ENCODE peak calls at places on chromosomes 7 and 10, in nine cellular contexts. One of them, this sample, is unnamed.

GRCh38 chr10:73923935-73924598 is 13.1 kb downstream of the PLAU start:
- DNase-seq in astrocyte of the cerebellum: no peak
- DNase-seq in central memory CD4-positive, alpha-beta T cell: no peak
- DNase-seq in NCI-H1092: no peak
- DNase-seq in ELR: no peak
- DNase-seq in activated T-cell treated with anti-CD3 and anti-CD28 coated beads for 48 hours: no peak
- DNase-seq in stimulated activated CD4-positive, alpha-beta T cell treated with anti-CD3 and anti-CD28 coated beads, Interleukin-1b, Interleukin-23, amount 100 ng/mL, for 4 hours: no peak
- DNase-seq in retina: no peak
- DNase-seq in body of pancreas: no peak
- DNase-seq in this sample: no peak

GRCh38 chr10:83957168-83957750 is 182.1 kb upstream of the GHITM start:
- DNase-seq in astrocyte of the cerebellum: no peak
- DNase-seq in central memory CD4-positive, alpha-beta T cell: no peak
- DNase-seq in NCI-H1092: no peak
- DNase-seq in ELR: no peak
- DNase-seq in activated T-cell treated with anti-CD3 and anti-CD28 coated beads for 48 hours: no peak
- DNase-seq in stimulated activated CD4-positive, alpha-beta T cell treated with anti-CD3 and anti-CD28 coated beads, Interleukin-1b, Interleukin-23, amount 100 ng/mL, for 4 hours: no peak
- DNase-seq in retina: peak
- DNase-seq in body of pancreas: no peak
- DNase-seq in this sample: no peak

GRCh38 chr7:74051629-74052410 is 23.8 kb downstream of the ELN start:
- DNase-seq in astrocyte of the cerebellum: no peak
- DNase-seq in central memory CD4-positive, alpha-beta T cell: no peak
- DNase-seq in NCI-H1092: no peak
- DNase-seq in ELR: peak
- DNase-seq in activated T-cell treated with anti-CD3 and anti-CD28 coated beads for 48 hours: no peak
- DNase-seq in stimulated activated CD4-positive, alpha-beta T cell treated with anti-CD3 and anti-CD28 coated beads, Interleukin-1b, Interleukin-23, amount 100 ng/mL, for 4 hours: no peak
- DNase-seq in retina: no peak
- DNase-seq in body of pancreas: peak
- DNase-seq in this sample: no peak

GRCh38 chr7:108384721-108385483 is 71.3 kb downstream of the NRCAM start:
- DNase-seq in astrocyte of the cerebellum: no peak
- DNase-seq in central memory CD4-positive, alpha-beta T cell: no peak
- DNase-seq in NCI-H1092: no peak
- DNase-seq in ELR: no peak
- DNase-seq in activated T-cell treated with anti-CD3 and anti-CD28 coated beads for 48 hours: no peak
- DNase-seq in stimulated activated CD4-positive, alpha-beta T cell treated with anti-CD3 and anti-CD28 coated beads, Interleukin-1b, Interleukin-23, amount 100 ng/mL, for 4 hours: no peak
- DNase-seq in retina: no peak
- DNase-seq in body of pancreas: no peak
- DNase-seq in this sample: no peak

GRCh38 chr7:92137531-92137930 is 3.3 kb upstream of the CYP51A1 start:
- DNase-seq in astrocyte of the cerebellum: no peak
- DNase-seq in central memory CD4-positive, alpha-beta T cell: no peak
- DNase-seq in NCI-H1092: no peak
- DNase-seq in ELR: no peak
- DNase-seq in activated T-cell treated with anti-CD3 and anti-CD28 coated beads for 48 hours: no peak
- DNase-seq in stimulated activated CD4-positive, alpha-beta T cell treated with anti-CD3 and anti-CD28 coated beads, Interleukin-1b, Interleukin-23, amount 100 ng/mL, for 4 hours: no peak
- DNase-seq in retina: no peak
- DNase-seq in body of pancreas: no peak
- DNase-seq in this sample: no peak

GRCh38 chr10:59905066-59905734 is 1.2 kb downstream of the CCDC6 start:
- DNase-seq in astrocyte of the cerebellum: no peak
- DNase-seq in central memory CD4-positive, alpha-beta T cell: no peak
- DNase-seq in NCI-H1092: no peak
- DNase-seq in ELR: peak
- DNase-seq in activated T-cell treated with anti-CD3 and anti-CD28 coated beads for 48 hours: peak
- DNase-seq in stimulated activated CD4-positive, alpha-beta T cell treated with anti-CD3 and anti-CD28 coated beads, Interleukin-1b, Interleukin-23, amount 100 ng/mL, for 4 hours: peak
- DNase-seq in retina: peak
- DNase-seq in body of pancreas: peak
- DNase-seq in this sample: peak

GRCh38 chr7:130288829-130289228 is 4.1 kb upstream of the CPA4 start:
- DNase-seq in astrocyte of the cerebellum: no peak
- DNase-seq in central memory CD4-positive, alpha-beta T cell: no peak
- DNase-seq in NCI-H1092: no peak
- DNase-seq in ELR: peak
- DNase-seq in activated T-cell treated with anti-CD3 and anti-CD28 coated beads for 48 hours: no peak
- DNase-seq in stimulated activated CD4-positive, alpha-beta T cell treated with anti-CD3 and anti-CD28 coated beads, Interleukin-1b, Interleukin-23, amount 100 ng/mL, for 4 hours: no peak
- DNase-seq in retina: no peak
- DNase-seq in body of pancreas: peak
- DNase-seq in this sample: no peak

GRCh38 chr7:3643091-3643490 is 342.0 kb downstream of the SDK1 start:
- DNase-seq in astrocyte of the cerebellum: no peak
- DNase-seq in central memory CD4-positive, alpha-beta T cell: no peak
- DNase-seq in NCI-H1092: no peak
- DNase-seq in ELR: no peak
- DNase-seq in activated T-cell treated with anti-CD3 and anti-CD28 coated beads for 48 hours: no peak
- DNase-seq in stimulated activated CD4-positive, alpha-beta T cell treated with anti-CD3 and anti-CD28 coated beads, Interleukin-1b, Interleukin-23, amount 100 ng/mL, for 4 hours: no peak
- DNase-seq in retina: no peak
- DNase-seq in body of pancreas: no peak
- DNase-seq in this sample: no peak

GRCh38 chr7:25037325-25037724 is 57.3 kb upstream of the OSBPL3 start:
- DNase-seq in astrocyte of the cerebellum: no peak
- DNase-seq in central memory CD4-positive, alpha-beta T cell: no peak
- DNase-seq in NCI-H1092: no peak
- DNase-seq in ELR: no peak
- DNase-seq in activated T-cell treated with anti-CD3 and anti-CD28 coated beads for 48 hours: no peak
- DNase-seq in stimulated activated CD4-positive, alpha-beta T cell treated with anti-CD3 and anti-CD28 coated beads, Interleukin-1b, Interleukin-23, amount 100 ng/mL, for 4 hours: no peak
- DNase-seq in retina: no peak
- DNase-seq in body of pancreas: no peak
- DNase-seq in this sample: no peak

GRCh38 chr7:20698469-20698868 is 83.0 kb downstream of the ABCB5 start:
- DNase-seq in astrocyte of the cerebellum: no peak
- DNase-seq in central memory CD4-positive, alpha-beta T cell: no peak
- DNase-seq in NCI-H1092: no peak
- DNase-seq in ELR: no peak
- DNase-seq in activated T-cell treated with anti-CD3 and anti-CD28 coated beads for 48 hours: no peak
- DNase-seq in stimulated activated CD4-positive, alpha-beta T cell treated with anti-CD3 and anti-CD28 coated beads, Interleukin-1b, Interleukin-23, amount 100 ng/mL, for 4 hours: no peak
- DNase-seq in retina: no peak
- DNase-seq in body of pancreas: no peak
- DNase-seq in this sample: no peak

GRCh38 chr7:122260336-122260735 is 44.2 kb downstream of the FEZF1 start:
- DNase-seq in astrocyte of the cerebellum: no peak
- DNase-seq in central memory CD4-positive, alpha-beta T cell: no peak
- DNase-seq in NCI-H1092: no peak
- DNase-seq in ELR: no peak
- DNase-seq in activated T-cell treated with anti-CD3 and anti-CD28 coated beads for 48 hours: no peak
- DNase-seq in stimulated activated CD4-positive, alpha-beta T cell treated with anti-CD3 and anti-CD28 coated beads, Interleukin-1b, Interleukin-23, amount 100 ng/mL, for 4 hours: no peak
- DNase-seq in retina: no peak
- DNase-seq in body of pancreas: no peak
- DNase-seq in this sample: no peak

GRCh38 chr10:113630929-113631533 is 32.8 kb downstream of the NRAP start:
- DNase-seq in astrocyte of the cerebellum: no peak
- DNase-seq in central memory CD4-positive, alpha-beta T cell: no peak
- DNase-seq in NCI-H1092: no peak
- DNase-seq in ELR: no peak
- DNase-seq in activated T-cell treated with anti-CD3 and anti-CD28 coated beads for 48 hours: no peak
- DNase-seq in stimulated activated CD4-positive, alpha-beta T cell treated with anti-CD3 and anti-CD28 coated beads, Interleukin-1b, Interleukin-23, amount 100 ng/mL, for 4 hours: no peak
- DNase-seq in retina: no peak
- DNase-seq in body of pancreas: no peak
- DNase-seq in this sample: no peak

GRCh38 chr10:89556590-89556989 is 21.2 kb upstream of the SLC16A12 start:
- DNase-seq in astrocyte of the cerebellum: no peak
- DNase-seq in central memory CD4-positive, alpha-beta T cell: no peak
- DNase-seq in NCI-H1092: no peak
- DNase-seq in ELR: no peak
- DNase-seq in activated T-cell treated with anti-CD3 and anti-CD28 coated beads for 48 hours: no peak
- DNase-seq in stimulated activated CD4-positive, alpha-beta T cell treated with anti-CD3 and anti-CD28 coated beads, Interleukin-1b, Interleukin-23, amount 100 ng/mL, for 4 hours: no peak
- DNase-seq in retina: no peak
- DNase-seq in body of pancreas: no peak
- DNase-seq in this sample: no peak

GRCh38 chr7:49513939-49514338 is 259.5 kb upstream of the VWC2 start:
- DNase-seq in astrocyte of the cerebellum: no peak
- DNase-seq in central memory CD4-positive, alpha-beta T cell: no peak
- DNase-seq in NCI-H1092: no peak
- DNase-seq in ELR: no peak
- DNase-seq in activated T-cell treated with anti-CD3 and anti-CD28 coated beads for 48 hours: no peak
- DNase-seq in stimulated activated CD4-positive, alpha-beta T cell treated with anti-CD3 and anti-CD28 coated beads, Interleukin-1b, Interleukin-23, amount 100 ng/mL, for 4 hours: no peak
- DNase-seq in retina: no peak
- DNase-seq in body of pancreas: no peak
- DNase-seq in this sample: no peak

GRCh38 chr7:30778246-30779025 is 7.2 kb downstream of the MINDY4 start:
- DNase-seq in astrocyte of the cerebellum: no peak
- DNase-seq in central memory CD4-positive, alpha-beta T cell: no peak
- DNase-seq in NCI-H1092: no peak
- DNase-seq in ELR: no peak
- DNase-seq in activated T-cell treated with anti-CD3 and anti-CD28 coated beads for 48 hours: no peak
- DNase-seq in stimulated activated CD4-positive, alpha-beta T cell treated with anti-CD3 and anti-CD28 coated beads, Interleukin-1b, Interleukin-23, amount 100 ng/mL, for 4 hours: no peak
- DNase-seq in retina: no peak
- DNase-seq in body of pancreas: no peak
- DNase-seq in this sample: no peak

GRCh38 chr10:22988581-22989360 is 60.9 kb downstream of the ARMC3 start:
- DNase-seq in astrocyte of the cerebellum: peak
- DNase-seq in central memory CD4-positive, alpha-beta T cell: peak
- DNase-seq in NCI-H1092: no peak
- DNase-seq in ELR: peak
- DNase-seq in activated T-cell treated with anti-CD3 and anti-CD28 coated beads for 48 hours: peak
- DNase-seq in stimulated activated CD4-positive, alpha-beta T cell treated with anti-CD3 and anti-CD28 coated beads, Interleukin-1b, Interleukin-23, amount 100 ng/mL, for 4 hours: peak
- DNase-seq in retina: peak
- DNase-seq in body of pancreas: peak
- DNase-seq in this sample: peak

GRCh38 chr10:37289833-37290464 is 164.6 kb downstream of the ANKRD30A start:
- DNase-seq in astrocyte of the cerebellum: no peak
- DNase-seq in central memory CD4-positive, alpha-beta T cell: no peak
- DNase-seq in NCI-H1092: no peak
- DNase-seq in ELR: no peak
- DNase-seq in activated T-cell treated with anti-CD3 and anti-CD28 coated beads for 48 hours: no peak
- DNase-seq in stimulated activated CD4-positive, alpha-beta T cell treated with anti-CD3 and anti-CD28 coated beads, Interleukin-1b, Interleukin-23, amount 100 ng/mL, for 4 hours: no peak
- DNase-seq in retina: no peak
- DNase-seq in body of pancreas: no peak
- DNase-seq in this sample: no peak

GRCh38 chr7:142669074-142669654 is 80.1 kb upstream of the PRSS1 start:
- DNase-seq in astrocyte of the cerebellum: peak
- DNase-seq in central memory CD4-positive, alpha-beta T cell: peak
- DNase-seq in NCI-H1092: no peak
- DNase-seq in ELR: peak
- DNase-seq in activated T-cell treated with anti-CD3 and anti-CD28 coated beads for 48 hours: no peak
- DNase-seq in stimulated activated CD4-positive, alpha-beta T cell treated with anti-CD3 and anti-CD28 coated beads, Interleukin-1b, Interleukin-23, amount 100 ng/mL, for 4 hours: no peak
- DNase-seq in retina: no peak
- DNase-seq in body of pancreas: no peak
- DNase-seq in this sample: no peak

GRCh38 chr10:126521354-126521753 is 133.1 kb upstream of the ADAM12 start:
- DNase-seq in astrocyte of the cerebellum: peak
- DNase-seq in central memory CD4-positive, alpha-beta T cell: no peak
- DNase-seq in NCI-H1092: no peak
- DNase-seq in ELR: peak
- DNase-seq in activated T-cell treated with anti-CD3 and anti-CD28 coated beads for 48 hours: no peak
- DNase-seq in stimulated activated CD4-positive, alpha-beta T cell treated with anti-CD3 and anti-CD28 coated beads, Interleukin-1b, Interleukin-23, amount 100 ng/mL, for 4 hours: no peak
- DNase-seq in retina: no peak
- DNase-seq in body of pancreas: no peak
- DNase-seq in this sample: no peak

GRCh38 chr10:79329529-79329928 is 17.7 kb upstream of the PPIF start:
- DNase-seq in astrocyte of the cerebellum: no peak
- DNase-seq in central memory CD4-positive, alpha-beta T cell: no peak
- DNase-seq in NCI-H1092: no peak
- DNase-seq in ELR: no peak
- DNase-seq in activated T-cell treated with anti-CD3 and anti-CD28 coated beads for 48 hours: no peak
- DNase-seq in stimulated activated CD4-positive, alpha-beta T cell treated with anti-CD3 and anti-CD28 coated beads, Interleukin-1b, Interleukin-23, amount 100 ng/mL, for 4 hours: no peak
- DNase-seq in retina: no peak
- DNase-seq in body of pancreas: no peak
- DNase-seq in this sample: no peak

GRCh38 chr7:104980969-104981670 is 32.9 kb upstream of the KMT2E start:
- DNase-seq in astrocyte of the cerebellum: no peak
- DNase-seq in central memory CD4-positive, alpha-beta T cell: peak
- DNase-seq in NCI-H1092: peak
- DNase-seq in ELR: peak
- DNase-seq in activated T-cell treated with anti-CD3 and anti-CD28 coated beads for 48 hours: no peak
- DNase-seq in stimulated activated CD4-positive, alpha-beta T cell treated with anti-CD3 and anti-CD28 coated beads, Interleukin-1b, Interleukin-23, amount 100 ng/mL, for 4 hours: no peak
- DNase-seq in retina: peak
- DNase-seq in body of pancreas: no peak
- DNase-seq in this sample: no peak

GRCh38 chr7:75776295-75776971 is 4.4 kb upstream of the CCL26 start:
- DNase-seq in astrocyte of the cerebellum: peak
- DNase-seq in central memory CD4-positive, alpha-beta T cell: peak
- DNase-seq in NCI-H1092: no peak
- DNase-seq in ELR: peak
- DNase-seq in activated T-cell treated with anti-CD3 and anti-CD28 coated beads for 48 hours: peak
- DNase-seq in stimulated activated CD4-positive, alpha-beta T cell treated with anti-CD3 and anti-CD28 coated beads, Interleukin-1b, Interleukin-23, amount 100 ng/mL, for 4 hours: peak
- DNase-seq in retina: no peak
- DNase-seq in body of pancreas: no peak
- DNase-seq in this sample: no peak

GRCh38 chr7:64907641-64908326 is 4.7 kb downstream of the ZNF273 start:
- DNase-seq in astrocyte of the cerebellum: peak
- DNase-seq in central memory CD4-positive, alpha-beta T cell: no peak
- DNase-seq in NCI-H1092: no peak
- DNase-seq in ELR: no peak
- DNase-seq in activated T-cell treated with anti-CD3 and anti-CD28 coated beads for 48 hours: no peak
- DNase-seq in stimulated activated CD4-positive, alpha-beta T cell treated with anti-CD3 and anti-CD28 coated beads, Interleukin-1b, Interleukin-23, amount 100 ng/mL, for 4 hours: no peak
- DNase-seq in retina: peak
- DNase-seq in body of pancreas: no peak
- DNase-seq in this sample: no peak

GRCh38 chr10:48900296-48900695 is 39.3 kb downstream of the LRRC18 start:
- DNase-seq in astrocyte of the cerebellum: no peak
- DNase-seq in central memory CD4-positive, alpha-beta T cell: no peak
- DNase-seq in NCI-H1092: no peak
- DNase-seq in ELR: no peak
- DNase-seq in activated T-cell treated with anti-CD3 and anti-CD28 coated beads for 48 hours: no peak
- DNase-seq in stimulated activated CD4-positive, alpha-beta T cell treated with anti-CD3 and anti-CD28 coated beads, Interleukin-1b, Interleukin-23, amount 100 ng/mL, for 4 hours: no peak
- DNase-seq in retina: no peak
- DNase-seq in body of pancreas: no peak
- DNase-seq in this sample: no peak

GRCh38 chr10:132677905-132678298 is 108.0 kb downstream of the NKX6-2 start:
- DNase-seq in astrocyte of the cerebellum: no peak
- DNase-seq in central memory CD4-positive, alpha-beta T cell: no peak
- DNase-seq in NCI-H1092: no peak
- DNase-seq in ELR: no peak
- DNase-seq in activated T-cell treated with anti-CD3 and anti-CD28 coated beads for 48 hours: no peak
- DNase-seq in stimulated activated CD4-positive, alpha-beta T cell treated with anti-CD3 and anti-CD28 coated beads, Interleukin-1b, Interleukin-23, amount 100 ng/mL, for 4 hours: no peak
- DNase-seq in retina: no peak
- DNase-seq in body of pancreas: peak
- DNase-seq in this sample: no peak

GRCh38 chr7:2966466-2967078 is 77.1 kb downstream of the CARD11 start:
- DNase-seq in astrocyte of the cerebellum: no peak
- DNase-seq in central memory CD4-positive, alpha-beta T cell: no peak
- DNase-seq in NCI-H1092: no peak
- DNase-seq in ELR: no peak
- DNase-seq in activated T-cell treated with anti-CD3 and anti-CD28 coated beads for 48 hours: no peak
- DNase-seq in stimulated activated CD4-positive, alpha-beta T cell treated with anti-CD3 and anti-CD28 coated beads, Interleukin-1b, Interleukin-23, amount 100 ng/mL, for 4 hours: no peak
- DNase-seq in retina: no peak
- DNase-seq in body of pancreas: no peak
- DNase-seq in this sample: no peak

GRCh38 chr10:62043493-62043938 is 142.0 kb downstream of the ARID5B start:
- DNase-seq in astrocyte of the cerebellum: peak
- DNase-seq in central memory CD4-positive, alpha-beta T cell: no peak
- DNase-seq in NCI-H1092: no peak
- DNase-seq in ELR: peak
- DNase-seq in activated T-cell treated with anti-CD3 and anti-CD28 coated beads for 48 hours: no peak
- DNase-seq in stimulated activated CD4-positive, alpha-beta T cell treated with anti-CD3 and anti-CD28 coated beads, Interleukin-1b, Interleukin-23, amount 100 ng/mL, for 4 hours: no peak
- DNase-seq in retina: no peak
- DNase-seq in body of pancreas: no peak
- DNase-seq in this sample: no peak

GRCh38 chr7:157404845-157405481 is 68.2 kb downstream of the DNAJB6 start:
- DNase-seq in astrocyte of the cerebellum: no peak
- DNase-seq in central memory CD4-positive, alpha-beta T cell: no peak
- DNase-seq in NCI-H1092: no peak
- DNase-seq in ELR: peak
- DNase-seq in activated T-cell treated with anti-CD3 and anti-CD28 coated beads for 48 hours: peak
- DNase-seq in stimulated activated CD4-positive, alpha-beta T cell treated with anti-CD3 and anti-CD28 coated beads, Interleukin-1b, Interleukin-23, amount 100 ng/mL, for 4 hours: no peak
- DNase-seq in retina: no peak
- DNase-seq in body of pancreas: no peak
- DNase-seq in this sample: no peak

GRCh38 chr10:50740351-50740688 is 584 bp downstream of the ASAH2B start:
- DNase-seq in astrocyte of the cerebellum: peak
- DNase-seq in central memory CD4-positive, alpha-beta T cell: peak
- DNase-seq in NCI-H1092: no peak
- DNase-seq in ELR: peak
- DNase-seq in activated T-cell treated with anti-CD3 and anti-CD28 coated beads for 48 hours: no peak
- DNase-seq in stimulated activated CD4-positive, alpha-beta T cell treated with anti-CD3 and anti-CD28 coated beads, Interleukin-1b, Interleukin-23, amount 100 ng/mL, for 4 hours: no peak
- DNase-seq in retina: no peak
- DNase-seq in body of pancreas: peak
- DNase-seq in this sample: peak

GRCh38 chr7:87420173-87420572 is 55.3 kb downstream of the ABCB4 start:
- DNase-seq in astrocyte of the cerebellum: no peak
- DNase-seq in central memory CD4-positive, alpha-beta T cell: no peak
- DNase-seq in NCI-H1092: no peak
- DNase-seq in ELR: no peak
- DNase-seq in activated T-cell treated with anti-CD3 and anti-CD28 coated beads for 48 hours: no peak
- DNase-seq in stimulated activated CD4-positive, alpha-beta T cell treated with anti-CD3 and anti-CD28 coated beads, Interleukin-1b, Interleukin-23, amount 100 ng/mL, for 4 hours: no peak
- DNase-seq in retina: no peak
- DNase-seq in body of pancreas: no peak
- DNase-seq in this sample: no peak

GRCh38 chr7:121029302-121029701 is 40.8 kb downstream of the CPED1 start:
- DNase-seq in astrocyte of the cerebellum: no peak
- DNase-seq in central memory CD4-positive, alpha-beta T cell: no peak
- DNase-seq in NCI-H1092: no peak
- DNase-seq in ELR: no peak
- DNase-seq in activated T-cell treated with anti-CD3 and anti-CD28 coated beads for 48 hours: no peak
- DNase-seq in stimulated activated CD4-positive, alpha-beta T cell treated with anti-CD3 and anti-CD28 coated beads, Interleukin-1b, Interleukin-23, amount 100 ng/mL, for 4 hours: no peak
- DNase-seq in retina: no peak
- DNase-seq in body of pancreas: no peak
- DNase-seq in this sample: no peak

This sample was measured in heart right ventricle.